ENCODE peak calls at places on chromosomes 4 and X, in ten cellular contexts. One of them, this sample, is unnamed.

GRCh38 chrX:119694601-119695534 is 1.9 kb upstream of the SEPTIN6 start:
- DNase-seq in uterus: no peak
- DNase-seq in transverse colon: no peak
- DNase-seq in endodermal cell: peak; percentile 76
- DNase-seq in neural progenitor cell: peak; percentile 31
- DNase-seq in left ventricle myocardium inferior: no peak
- DNase-seq in trophoblast cell: no peak
- DNase-seq in PC-3: no peak
- DNase-seq in CD8-positive, alpha-beta T cell: no peak
- DNase-seq in IMR-90: no peak
- DNase-seq in this sample: no peak

GRCh38 chr4:825969-826330 is at the start of gene CPLX1:
- DNase-seq in endodermal cell: peak; percentile 76
- DNase-seq in CD8-positive, alpha-beta T cell: no peak
- DNase-seq in uterus: no peak
- DNase-seq in IMR-90: no peak
- DNase-seq in transverse colon: peak; percentile 35
- DNase-seq in PC-3: peak; percentile 6
- DNase-seq in left ventricle myocardium inferior: no peak
- DNase-seq in neural progenitor cell: peak; percentile 65
- DNase-seq in trophoblast cell: no peak
- DNase-seq in this sample: peak; percentile 12

GRCh38 chr4:57114973-57115372 is 4.8 kb upstream of the IGFBP7 start:
- DNase-seq in transverse colon: no peak
- DNase-seq in IMR-90: peak; percentile 75
- DNase-seq in left ventricle myocardium inferior: no peak
- DNase-seq in neural progenitor cell: no peak
- DNase-seq in trophoblast cell: no peak
- DNase-seq in CD8-positive, alpha-beta T cell: no peak
- DNase-seq in endodermal cell: no peak
- DNase-seq in PC-3: no peak
- DNase-seq in uterus: no peak
- DNase-seq in this sample: no peak

GRCh38 chr4:1243451-1244080 is 5.4 kb downstream of the CTBP1 start:
- DNase-seq in left ventricle myocardium inferior: peak; percentile 14
- DNase-seq in IMR-90: no peak
- DNase-seq in trophoblast cell: no peak
- DNase-seq in PC-3: no peak
- DNase-seq in uterus: peak; percentile 15
- DNase-seq in transverse colon: peak; percentile 11
- DNase-seq in neural progenitor cell: no peak
- DNase-seq in endodermal cell: peak; percentile 48
- DNase-seq in CD8-positive, alpha-beta T cell: no peak
- DNase-seq in this sample: no peak

GRCh38 chr4:101862595-101862994 is 72.1 kb downstream of the BANK1 start:
- DNase-seq in transverse colon: no peak
- DNase-seq in endodermal cell: no peak
- DNase-seq in CD8-positive, alpha-beta T cell: no peak
- DNase-seq in PC-3: no peak
- DNase-seq in IMR-90: no peak
- DNase-seq in uterus: no peak
- DNase-seq in trophoblast cell: no peak
- DNase-seq in left ventricle myocardium inferior: no peak
- DNase-seq in neural progenitor cell: no peak
- DNase-seq in this sample: no peak

GRCh38 chr4:159484049-159484448 is 381.2 kb downstream of the RAPGEF2 start:
- DNase-seq in transverse colon: no peak
- DNase-seq in neural progenitor cell: no peak
- DNase-seq in uterus: no peak
- DNase-seq in CD8-positive, alpha-beta T cell: no peak
- DNase-seq in trophoblast cell: peak; percentile 25
- DNase-seq in PC-3: peak; percentile 10
- DNase-seq in left ventricle myocardium inferior: no peak
- DNase-seq in IMR-90: no peak
- DNase-seq in endodermal cell: no peak
- DNase-seq in this sample: no peak

GRCh38 chr4:183287677-183288076 is 32.4 kb downstream of the CLDN22 start:
- DNase-seq in IMR-90: no peak
- DNase-seq in endodermal cell: no peak
- DNase-seq in CD8-positive, alpha-beta T cell: no peak
- DNase-seq in transverse colon: no peak
- DNase-seq in left ventricle myocardium inferior: no peak
- DNase-seq in trophoblast cell: no peak
- DNase-seq in PC-3: no peak
- DNase-seq in neural progenitor cell: no peak
- DNase-seq in uterus: no peak
- DNase-seq in this sample: no peak

GRCh38 chr4:124105212-124105611 is 607.3 kb downstream of the ANKRD50 start:
- DNase-seq in CD8-positive, alpha-beta T cell: no peak
- DNase-seq in transverse colon: no peak
- DNase-seq in endodermal cell: no peak
- DNase-seq in IMR-90: peak; percentile 22
- DNase-seq in trophoblast cell: no peak
- DNase-seq in neural progenitor cell: no peak
- DNase-seq in PC-3: peak; percentile 13
- DNase-seq in uterus: no peak
- DNase-seq in left ventricle myocardium inferior: no peak
- DNase-seq in this sample: no peak

GRCh38 chr4:80270321-80270720 is 3.9 kb downstream of the FGF5 start:
- DNase-seq in CD8-positive, alpha-beta T cell: no peak
- DNase-seq in uterus: no peak
- DNase-seq in trophoblast cell: no peak
- DNase-seq in PC-3: no peak
- DNase-seq in IMR-90: no peak
- DNase-seq in transverse colon: no peak
- DNase-seq in endodermal cell: no peak
- DNase-seq in left ventricle myocardium inferior: no peak
- DNase-seq in neural progenitor cell: no peak
- DNase-seq in this sample: no peak

GRCh38 chr4:80268081-80268823 is 1.8 kb downstream of the FGF5 start:
- DNase-seq in endodermal cell: peak; percentile 78
- DNase-seq in PC-3: no peak
- DNase-seq in transverse colon: no peak
- DNase-seq in trophoblast cell: no peak
- DNase-seq in left ventricle myocardium inferior: no peak
- DNase-seq in neural progenitor cell: peak; percentile 17
- DNase-seq in CD8-positive, alpha-beta T cell: no peak
- DNase-seq in uterus: no peak
- DNase-seq in IMR-90: peak; percentile 53
- DNase-seq in this sample: no peak

GRCh38 chr4:80266902-80267380 is 477 bp downstream of the FGF5 start:
- DNase-seq in IMR-90: peak; percentile 59
- DNase-seq in neural progenitor cell: peak; percentile 50
- DNase-seq in left ventricle myocardium inferior: no peak
- DNase-seq in endodermal cell: no peak
- DNase-seq in PC-3: peak; percentile 30
- DNase-seq in CD8-positive, alpha-beta T cell: no peak
- DNase-seq in transverse colon: no peak
- DNase-seq in trophoblast cell: no peak
- DNase-seq in uterus: no peak
- DNase-seq in this sample: peak; percentile 33

GRCh38 chr4:80268936-80269335 is 2.5 kb downstream of the FGF5 start:
- DNase-seq in endodermal cell: no peak
- DNase-seq in IMR-90: no peak
- DNase-seq in left ventricle myocardium inferior: no peak
- DNase-seq in trophoblast cell: no peak
- DNase-seq in neural progenitor cell: no peak
- DNase-seq in transverse colon: no peak
- DNase-seq in PC-3: no peak
- DNase-seq in uterus: no peak
- DNase-seq in CD8-positive, alpha-beta T cell: no peak
- DNase-seq in this sample: no peak

DNA sequence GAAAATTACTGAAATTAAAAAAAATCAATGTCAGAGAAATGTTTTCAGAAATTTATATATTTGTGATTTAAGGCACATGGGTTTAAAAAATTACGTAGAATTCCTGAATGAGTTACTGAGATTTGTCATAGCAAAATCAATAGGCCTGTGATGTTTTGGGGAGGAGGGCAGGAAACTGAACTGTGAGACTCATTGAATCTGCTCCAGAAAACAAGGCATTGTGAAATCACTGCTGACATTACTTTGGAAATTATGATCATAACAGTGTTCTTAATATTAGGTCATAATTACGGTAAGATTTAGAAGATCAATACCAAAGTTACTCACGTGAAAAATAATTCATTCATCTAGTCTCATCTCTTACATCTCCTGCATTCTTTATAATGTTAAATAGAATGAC is 5.3 kb downstream of the FGF5 start:
- DNase-seq in endodermal cell: no peak
- DNase-seq in PC-3: peak; percentile 24
- DNase-seq in IMR-90: no peak
- DNase-seq in neural progenitor cell: no peak
- DNase-seq in trophoblast cell: no peak
- DNase-seq in CD8-positive, alpha-beta T cell: no peak
- DNase-seq in uterus: no peak
- DNase-seq in left ventricle myocardium inferior: no peak
- DNase-seq in transverse colon: no peak
- DNase-seq in this sample: no peak
- H3K4me1 ChIP-seq in endodermal cell: no peaks in the 10 kb centered on the region
- H3K4me1 ChIP-seq in PC-3: peaks cover 10% of the 10 kb centered on the region
- H3K4me1 ChIP-seq in IMR-90: peaks cover 4% of the 10 kb centered on the region
- H3K4me1 ChIP-seq in neural progenitor cell: peaks cover 3% of the 10 kb centered on the region
- H3K4me1 ChIP-seq in trophoblast cell: no peaks in the 10 kb centered on the region
- H3K4me1 ChIP-seq in CD8-positive, alpha-beta T cell: peaks cover 11% of the 10 kb centered on the region
- H3K4me1 ChIP-seq in uterus: no peaks in the 10 kb centered on the region
- H3K4me1 ChIP-seq in left ventricle myocardium inferior: peaks cover 5% of the 10 kb centered on the region
- H3K4me1 ChIP-seq in transverse colon: no peaks in the 10 kb centered on the region
- H3K4me1 ChIP-seq in this sample: no peaks in the 10 kb centered on the region

DNA sequence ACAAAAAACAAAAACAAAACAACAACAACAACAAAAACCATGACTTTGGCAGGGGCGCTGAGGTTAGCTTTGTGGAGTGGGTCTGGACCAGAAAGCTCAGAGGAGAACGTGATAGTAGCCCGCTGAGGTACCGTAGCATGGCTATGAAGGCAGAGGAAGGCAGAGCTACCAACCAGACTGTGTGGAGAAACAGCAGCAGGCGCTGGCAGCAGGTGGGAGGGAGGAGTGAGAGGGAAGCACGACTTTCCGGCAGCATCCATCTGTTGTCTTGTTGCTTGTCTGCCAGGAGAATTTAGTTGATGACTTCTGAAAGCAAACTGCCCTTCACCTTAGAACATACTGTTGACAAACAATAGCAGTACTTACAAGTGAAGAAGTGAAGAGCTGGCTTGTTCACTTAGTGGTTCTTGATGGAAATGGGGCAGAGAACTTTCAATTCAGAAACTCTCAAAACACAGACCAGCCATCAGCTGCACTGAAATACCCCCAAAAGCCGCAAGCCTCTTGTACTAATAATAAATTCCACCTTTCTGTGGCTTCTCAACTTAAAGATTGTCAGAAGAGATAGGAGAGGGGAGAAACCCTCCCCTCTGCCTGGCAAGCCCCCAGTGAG is 447.2 kb downstream of the SLITRK2 start:
- DNase-seq in transverse colon: no peak
- DNase-seq in uterus: no peak
- DNase-seq in CD8-positive, alpha-beta T cell: no peak
- DNase-seq in left ventricle myocardium inferior: no peak
- DNase-seq in neural progenitor cell: no peak
- DNase-seq in trophoblast cell: no peak
- DNase-seq in IMR-90: no peak
- DNase-seq in PC-3: no peak
- DNase-seq in endodermal cell: no peak
- DNase-seq in this sample: no peak
- H3K9me3 ChIP-seq in transverse colon: no peaks in the 10 kb centered on the region
- H3K9me3 ChIP-seq in uterus: no peaks in the 10 kb centered on the region
- H3K9me3 ChIP-seq in CD8-positive, alpha-beta T cell: no peaks in the 10 kb centered on the region
- H3K9me3 ChIP-seq in left ventricle myocardium inferior: no peaks in the 10 kb centered on the region
- H3K9me3 ChIP-seq in neural progenitor cell: no peaks in the 10 kb centered on the region
- H3K9me3 ChIP-seq in trophoblast cell: no peaks in the 10 kb centered on the region
- H3K9me3 ChIP-seq in IMR-90: peaks cover 8% of the 10 kb centered on the region
- H3K9me3 ChIP-seq in PC-3: no peaks in the 10 kb centered on the region
- H3K9me3 ChIP-seq in endodermal cell: peaks cover 9% of the 10 kb centered on the region
- H3K9me3 ChIP-seq in this sample: no peaks in the 10 kb centered on the region

GRCh38 chrX:41336447-41336846 is 2.5 kb downstream of the DDX3X start:
- DNase-seq in CD8-positive, alpha-beta T cell: no peak
- DNase-seq in PC-3: no peak
- DNase-seq in uterus: no peak
- DNase-seq in endodermal cell: peak; percentile 51
- DNase-seq in IMR-90: no peak
- DNase-seq in trophoblast cell: no peak
- DNase-seq in transverse colon: no peak
- DNase-seq in left ventricle myocardium inferior: no peak
- DNase-seq in neural progenitor cell: no peak
- DNase-seq in this sample: peak; percentile 37

GRCh38 chrX:41333994-41334865 is at the start of gene DDX3X:
- DNase-seq in left ventricle myocardium inferior: peak; percentile 82
- DNase-seq in endodermal cell: peak; percentile 92
- DNase-seq in IMR-90: peak; percentile 91
- DNase-seq in trophoblast cell: peak; percentile 78
- DNase-seq in uterus: peak; percentile 94
- DNase-seq in CD8-positive, alpha-beta T cell: peak; percentile 89
- DNase-seq in transverse colon: peak; percentile 93
- DNase-seq in PC-3: peak; percentile 81
- DNase-seq in neural progenitor cell: peak; percentile 88
- DNase-seq in this sample: peak; percentile 91

GRCh38 chrX:41337140-41337539 is 3.2 kb downstream of the DDX3X start:
- DNase-seq in CD8-positive, alpha-beta T cell: no peak
- DNase-seq in neural progenitor cell: no peak
- DNase-seq in endodermal cell: no peak
- DNase-seq in left ventricle myocardium inferior: no peak
- DNase-seq in transverse colon: no peak
- DNase-seq in trophoblast cell: no peak
- DNase-seq in IMR-90: peak; percentile 7
- DNase-seq in PC-3: peak; percentile 25
- DNase-seq in uterus: no peak
- DNase-seq in this sample: no peak

GRCh38 chrX:41334866-41335589 is 1.1 kb downstream of the DDX3X start:
- DNase-seq in endodermal cell: peak; percentile 76
- DNase-seq in uterus: peak; percentile 74
- DNase-seq in PC-3: peak; percentile 30
- DNase-seq in left ventricle myocardium inferior: peak; percentile 50
- DNase-seq in trophoblast cell: no peak
- DNase-seq in IMR-90: peak; percentile 62
- DNase-seq in transverse colon: peak; percentile 70
- DNase-seq in CD8-positive, alpha-beta T cell: peak; percentile 69
- DNase-seq in neural progenitor cell: no peak
- DNase-seq in this sample: peak; percentile 30

DNA sequence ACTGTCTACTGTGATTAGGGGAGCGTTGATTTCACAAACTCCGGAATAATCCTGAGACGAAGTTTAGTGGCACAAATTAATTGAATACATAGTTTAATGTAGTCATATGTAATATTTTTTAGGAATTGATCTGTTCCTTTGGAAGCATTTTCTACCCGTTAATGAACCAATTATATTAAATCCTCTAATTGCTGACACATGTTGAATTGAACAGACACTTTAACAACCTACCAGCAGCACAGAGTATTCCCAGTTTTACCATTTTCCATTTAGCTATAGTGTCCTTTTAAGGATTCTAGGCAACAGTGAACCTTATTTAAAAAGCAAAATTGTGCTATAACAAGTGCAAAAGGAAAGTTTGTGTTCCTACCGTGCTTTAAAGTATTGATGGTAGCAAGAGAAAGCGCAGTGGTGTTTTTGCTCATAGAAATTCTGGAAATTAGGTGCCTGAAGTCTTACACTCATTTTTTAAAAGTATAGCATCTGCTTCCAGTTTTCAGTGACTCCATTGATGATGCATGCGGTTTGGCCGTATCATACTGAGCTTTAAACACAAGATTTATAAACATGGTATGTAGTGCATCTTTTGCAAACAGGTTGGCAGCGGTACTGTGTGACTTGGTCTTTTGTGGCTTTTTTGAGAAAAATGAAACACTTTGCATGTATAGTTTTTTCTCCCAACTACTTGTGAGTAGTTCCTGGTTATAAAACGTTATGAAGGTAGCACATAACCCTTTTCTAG is 1.8 kb downstream of the DDX3X start:
- DNase-seq in IMR-90: peak; percentile 80
- DNase-seq in CD8-positive, alpha-beta T cell: peak; percentile 17
- DNase-seq in neural progenitor cell: no peak
- DNase-seq in transverse colon: no peak
- DNase-seq in trophoblast cell: no peak
- DNase-seq in uterus: no peak
- DNase-seq in PC-3: peak; percentile 10
- DNase-seq in endodermal cell: no peak
- DNase-seq in left ventricle myocardium inferior: no peak
- DNase-seq in this sample: no peak
- H3K4me3 ChIP-seq in IMR-90: peak overlapping the region; percentile 68
- H3K4me3 ChIP-seq in CD8-positive, alpha-beta T cell: peak overlapping the region; percentile 93
- H3K4me3 ChIP-seq in neural progenitor cell: peak overlapping the region; percentile 84
- H3K4me3 ChIP-seq in transverse colon: peak overlapping the region; percentile 85
- H3K4me3 ChIP-seq in trophoblast cell: peak overlapping the region; percentile 98
- H3K4me3 ChIP-seq in uterus: peak overlapping the region; percentile 87
- H3K4me3 ChIP-seq in PC-3: peak overlapping the region; percentile 100
- H3K4me3 ChIP-seq in endodermal cell: peak overlapping the region; percentile 96
- H3K4me3 ChIP-seq in left ventricle myocardium inferior: peak overlapping the region; percentile 91
- H3K4me3 ChIP-seq in this sample: peak overlapping the region; percentile 100

GRCh38 chr4:8441499-8442091 is 1.0 kb downstream of the TRMT44 start:
- DNase-seq in trophoblast cell: no peak
- DNase-seq in transverse colon: no peak
- DNase-seq in uterus: no peak
- DNase-seq in endodermal cell: no peak
- DNase-seq in neural progenitor cell: no peak
- DNase-seq in IMR-90: no peak
- DNase-seq in CD8-positive, alpha-beta T cell: no peak
- DNase-seq in PC-3: peak; percentile 4
- DNase-seq in left ventricle myocardium inferior: no peak
- DNase-seq in this sample: no peak

GRCh38 chr4:8440491-8441311 is at the start of the genes ACOX3 and TRMT44:
- DNase-seq in uterus: peak; percentile 94
- DNase-seq in left ventricle myocardium inferior: peak; percentile 92
- DNase-seq in trophoblast cell: peak; percentile 95
- DNase-seq in CD8-positive, alpha-beta T cell: peak; percentile 95
- DNase-seq in endodermal cell: peak; percentile 98
- DNase-seq in PC-3: peak; percentile 88
- DNase-seq in IMR-90: peak; percentile 88
- DNase-seq in neural progenitor cell: peak; percentile 91
- DNase-seq in transverse colon: peak; percentile 95
- DNase-seq in this sample: peak; percentile 69

GRCh38 chr4:8439168-8439567 is 1.4 kb downstream of the ACOX3 start:
- DNase-seq in PC-3: peak; percentile 47
- DNase-seq in trophoblast cell: no peak
- DNase-seq in neural progenitor cell: no peak
- DNase-seq in left ventricle myocardium inferior: no peak
- DNase-seq in endodermal cell: no peak
- DNase-seq in CD8-positive, alpha-beta T cell: no peak
- DNase-seq in uterus: no peak
- DNase-seq in IMR-90: peak; percentile 61
- DNase-seq in transverse colon: no peak
- DNase-seq in this sample: no peak

GRCh38 chr4:8439914-8440490 is 521 bp downstream of the ACOX3 start:
- DNase-seq in uterus: no peak
- DNase-seq in endodermal cell: peak; percentile 74
- DNase-seq in neural progenitor cell: peak; percentile 38
- DNase-seq in CD8-positive, alpha-beta T cell: no peak
- DNase-seq in PC-3: no peak
- DNase-seq in trophoblast cell: peak; percentile 40
- DNase-seq in left ventricle myocardium inferior: no peak
- DNase-seq in IMR-90: no peak
- DNase-seq in transverse colon: peak; percentile 26
- DNase-seq in this sample: no peak

DNA sequence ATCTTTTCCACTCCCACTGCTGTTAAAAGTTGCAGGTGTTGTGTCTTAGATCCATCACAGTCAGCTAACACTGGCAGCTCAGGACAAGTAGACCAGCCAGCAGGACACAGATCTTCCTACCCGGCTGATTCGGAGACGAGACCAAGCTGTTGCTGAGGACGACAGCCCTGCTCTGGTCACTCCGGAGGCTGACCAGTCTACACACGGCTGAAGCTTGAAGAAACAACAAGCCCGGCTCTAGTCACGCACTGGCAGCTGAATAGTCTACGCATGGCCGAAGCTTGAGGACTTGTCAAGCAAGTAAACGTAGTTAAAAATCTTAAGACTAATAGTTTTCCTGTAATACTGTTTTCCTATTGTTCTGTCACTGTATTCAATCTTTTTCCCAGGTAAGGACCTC is 1.8 kb downstream of the ACOX3 start:
- DNase-seq in trophoblast cell: no peak
- DNase-seq in endodermal cell: no peak
- DNase-seq in transverse colon: no peak
- DNase-seq in PC-3: no peak
- DNase-seq in IMR-90: no peak
- DNase-seq in left ventricle myocardium inferior: no peak
- DNase-seq in neural progenitor cell: no peak
- DNase-seq in CD8-positive, alpha-beta T cell: no peak
- DNase-seq in uterus: no peak
- DNase-seq in this sample: no peak
- H3K4me1 ChIP-seq in trophoblast cell: peaks cover 5% of the 10 kb centered on the region
- H3K4me1 ChIP-seq in endodermal cell: peaks cover 2% of the 10 kb centered on the region
- H3K4me1 ChIP-seq in transverse colon: peaks cover 28% of the 10 kb centered on the region
- H3K4me1 ChIP-seq in PC-3: peaks cover 23% of the 10 kb centered on the region
- H3K4me1 ChIP-seq in IMR-90: peaks cover 12% of the 10 kb centered on the region
- H3K4me1 ChIP-seq in left ventricle myocardium inferior: peaks cover 96% of the 10 kb centered on the region
- H3K4me1 ChIP-seq in neural progenitor cell: peaks cover 40% of the 10 kb centered on the region
- H3K4me1 ChIP-seq in CD8-positive, alpha-beta T cell: peaks cover 58% of the 10 kb centered on the region
- H3K4me1 ChIP-seq in uterus: no peaks in the 10 kb centered on the region
- H3K4me1 ChIP-seq in this sample: peaks cover 8% of the 10 kb centered on the region

This sample was measured in HAP-1.